ENCODE peak calls at places on chromosome 22, in six cellular contexts. P, J, I, W, O and A are unnamed samples.

GRCh38 chr22:19714320-19715252 is at the start of gene SEPTIN5:
- DNase-seq in P (no peak), J (no peak), I (no peak), W (peak), O (peak), A (no peak)

GRCh38 chr22:39994046-39994565 is 648 bp upstream of the FAM83F start:
- DNase-seq in P (no peak), J (no peak), I (no peak), W (peak), O (no peak), A (no peak)

GRCh38 chr22:28231423-28231822 is 312.4 kb upstream of the PITPNB start:
- DNase-seq in P (peak), J (no peak), I (no peak), W (no peak), O (no peak), A (no peak)

GRCh38 chr22:49291169-49291568 is 536.5 kb downstream of the BRD1 start:
- DNase-seq in P (no peak), J (no peak), I (no peak), W (no peak), O (no peak), A (no peak)

GRCh38 chr22:27876684-27877083 is 42.4 kb downstream of the PITPNB start:
- DNase-seq in P (no peak), J (no peak), I (no peak), W (no peak), O (no peak), A (no peak)

GRCh38 chr22:20567371-20567847 is 60.0 kb downstream of the MED15 start:
- DNase-seq in P (no peak), J (no peak), I (no peak), W (no peak), O (no peak), A (no peak)

GRCh38 chr22:49995413-49996191 is 17.0 kb downstream of the IL17REL start:
- DNase-seq in P (no peak), J (no peak), I (no peak), W (no peak), O (no peak), A (no peak)

GRCh38 chr22:32493551-32493950 is 18.9 kb downstream of the FBXO7 start:
- DNase-seq in P (no peak), J (no peak), I (no peak), W (no peak), O (no peak), A (no peak)

GRCh38 chr22:19842386-19843106 is 12.1 kb downstream of the GNB1L start:
- DNase-seq in P (no peak), J (no peak), I (no peak), W (peak), O (no peak), A (no peak)

GRCh38 chr22:50199836-50200332 is 927 bp upstream of the SELENOO start:
- DNase-seq in P (no peak), J (no peak), I (peak), W (no peak), O (peak), A (no peak)

GRCh38 chr22:28442951-28443876 is 236.4 kb downstream of the TTC28 start:
- DNase-seq in P (peak), J (no peak), I (peak), W (no peak), O (peak), A (no peak)

GRCh38 chr22:17257578-17257977 is 38.3 kb upstream of the ADA2 start:
- DNase-seq in P (no peak), J (no peak), I (peak), W (no peak), O (no peak), A (no peak)

GRCh38 chr22:41256898-41257260 is 16.1 kb upstream of the CHADL start:
- DNase-seq in P (no peak), J (no peak), I (no peak), W (no peak), O (no peak), A (no peak)

GRCh38 chr22:27776410-27776958 is 25.1 kb downstream of the MN1 start:
- DNase-seq in P (no peak), J (no peak), I (no peak), W (no peak), O (no peak), A (no peak)

GRCh38 chr22:32644252-32645100 is 157.0 kb upstream of the TIMP3 start:
- DNase-seq in P (peak), J (no peak), I (no peak), W (no peak), O (no peak), A (no peak)

GRCh38 chr22:24201681-24202590 is 20.6 kb downstream of the SUSD2 start:
- DNase-seq in P (peak), J (no peak), I (no peak), W (no peak), O (no peak), A (peak)

GRCh38 chr22:21816787-21817496 is 50.5 kb downstream of the MAPK1 start:
- DNase-seq in P (no peak), J (peak), I (no peak), W (peak), O (no peak), A (no peak)

GRCh38 chr22:26409705-26410376 is 19.2 kb upstream of the ASPHD2 start:
- DNase-seq in P (no peak), J (no peak), I (no peak), W (no peak), O (no peak), A (no peak)

GRCh38 chr22:20531154-20531403 is 23.7 kb downstream of the MED15 start:
- DNase-seq in P (no peak), J (no peak), I (no peak), W (no peak), O (no peak), A (no peak)

GRCh38 chr22:25030636-25031035 is 78.1 kb downstream of the KIAA1671 start:
- DNase-seq in P (no peak), J (no peak), I (no peak), W (no peak), O (no peak), A (no peak)

GRCh38 chr22:20319041-20319744 is 667 bp downstream of the DGCR6L start:
- DNase-seq in P (no peak), J (no peak), I (peak), W (peak), O (peak), A (no peak)

DNA sequence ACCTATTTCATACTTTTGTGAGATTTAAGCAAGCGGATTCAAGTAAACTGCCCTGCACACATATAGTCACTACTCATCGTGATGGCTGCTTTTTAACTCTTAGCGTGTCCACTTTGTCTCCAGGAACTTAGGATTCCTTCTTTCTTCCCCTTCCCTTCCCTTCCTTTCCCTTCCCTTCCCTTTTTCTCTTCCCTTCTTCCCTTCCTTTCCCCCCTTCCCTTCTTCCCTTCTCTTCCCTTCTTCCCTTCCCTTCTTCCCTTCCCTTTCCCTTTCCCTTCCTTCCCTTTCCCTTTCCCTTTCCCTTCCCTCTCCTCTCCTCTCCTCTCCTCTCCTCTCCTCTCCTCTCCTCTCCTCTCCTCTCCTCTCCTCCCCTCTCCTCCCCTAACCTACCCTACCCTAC is 65.9 kb downstream of the LIF start:
- DNase-seq in P (no peak), J (no peak), I (no peak), W (no peak), O (no peak), A (no peak)
- TF ChIP-seq ATF3 in P (no peak), J (no peak), I (no peak), W (no peak), O (no peak), A (no peak)

GRCh38 chr22:35648066-35649025 is at the start of gene APOL6:
- DNase-seq in P (peak), J (peak), I (no peak), W (peak), O (peak), A (no peak)
- TF ChIP-seq ATF3 in P (no peak), J (no peak), I (no peak), W (no peak), O (no peak), A (no peak)

DNA sequence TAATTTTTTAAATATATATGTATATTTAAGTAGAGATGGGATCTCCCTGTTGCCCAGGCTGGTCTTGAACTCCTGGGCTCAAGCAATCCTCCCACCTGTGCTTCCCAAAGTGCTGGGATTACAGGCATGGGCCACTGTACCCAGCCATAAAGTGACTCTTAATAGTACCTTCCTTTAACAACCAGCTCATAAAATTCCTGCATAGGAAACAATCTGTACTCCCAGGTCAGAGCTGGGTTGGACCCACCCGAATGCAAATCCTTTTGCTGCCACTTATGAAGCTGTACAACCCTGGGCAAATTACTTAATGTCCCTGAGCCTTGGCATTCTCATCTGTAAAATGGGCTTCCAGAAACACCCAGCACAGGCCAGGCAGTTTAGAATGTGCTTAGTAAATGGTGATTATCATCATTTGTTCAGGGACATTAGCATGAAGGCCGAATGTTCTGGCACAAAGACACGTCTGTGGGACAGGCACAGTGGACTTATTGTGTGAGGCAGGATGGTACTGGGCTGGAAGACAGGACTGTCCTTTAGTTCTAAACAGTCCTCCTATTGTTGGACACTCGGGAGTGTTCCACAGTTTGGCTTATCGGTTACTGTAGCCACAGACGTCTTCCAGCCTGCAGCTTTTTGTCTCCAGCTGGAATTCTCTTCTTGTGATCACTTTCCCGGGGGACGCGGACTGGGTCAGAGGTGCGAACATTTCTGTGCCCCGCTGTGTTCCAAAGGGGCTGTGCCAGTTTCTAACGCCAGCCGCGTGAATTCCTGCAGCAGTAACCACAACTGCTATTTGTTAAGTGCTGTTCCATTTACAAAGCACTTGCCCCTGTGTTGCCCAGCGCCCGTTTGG is 6.0 kb downstream of the PDXP start:
- DNase-seq in P (peak), J (no peak), I (no peak), W (no peak), O (no peak), A (no peak)
- TF ChIP-seq ATF3 in P (no peak), J (no peak), I (no peak), W (no peak), O (no peak), A (no peak)

DNA sequence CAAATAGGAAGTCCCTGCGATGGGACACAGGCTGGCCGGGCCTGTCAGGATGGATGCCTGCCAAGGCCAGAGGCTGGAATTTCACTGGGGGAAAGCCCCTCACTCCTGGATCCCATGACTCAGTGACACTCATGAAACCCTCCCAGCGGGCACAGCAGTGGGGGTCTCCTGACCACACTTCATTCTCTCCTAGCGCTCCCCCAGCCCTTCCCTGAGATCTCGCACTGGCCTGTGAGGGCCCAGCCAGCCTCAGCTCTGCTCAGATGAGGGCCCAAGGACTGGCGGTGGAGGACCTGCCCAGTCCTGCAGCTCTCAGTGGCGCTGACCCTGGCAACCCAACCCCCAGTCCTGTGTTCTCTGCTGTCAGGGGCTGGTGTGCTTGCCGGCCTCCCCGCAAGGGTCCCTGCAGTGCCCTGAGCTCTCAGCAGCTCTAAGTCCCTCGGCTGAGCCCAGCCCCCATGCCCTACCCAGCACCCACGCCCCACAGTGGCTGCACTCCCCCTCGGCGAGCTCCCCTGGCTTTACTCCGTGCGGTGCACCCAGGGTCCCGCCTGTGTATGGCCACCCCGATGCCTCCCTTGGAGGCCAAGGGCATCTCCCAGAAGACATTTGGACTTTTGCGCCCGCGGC is 72.3 kb upstream of the SHISAL1 start:
- DNase-seq in P (no peak), J (no peak), I (no peak), W (no peak), O (no peak), A (no peak)
- TF ChIP-seq ATF3 in P (no peak), J (no peak), I (no peak), W (no peak), O (no peak), A (no peak)

DNA sequence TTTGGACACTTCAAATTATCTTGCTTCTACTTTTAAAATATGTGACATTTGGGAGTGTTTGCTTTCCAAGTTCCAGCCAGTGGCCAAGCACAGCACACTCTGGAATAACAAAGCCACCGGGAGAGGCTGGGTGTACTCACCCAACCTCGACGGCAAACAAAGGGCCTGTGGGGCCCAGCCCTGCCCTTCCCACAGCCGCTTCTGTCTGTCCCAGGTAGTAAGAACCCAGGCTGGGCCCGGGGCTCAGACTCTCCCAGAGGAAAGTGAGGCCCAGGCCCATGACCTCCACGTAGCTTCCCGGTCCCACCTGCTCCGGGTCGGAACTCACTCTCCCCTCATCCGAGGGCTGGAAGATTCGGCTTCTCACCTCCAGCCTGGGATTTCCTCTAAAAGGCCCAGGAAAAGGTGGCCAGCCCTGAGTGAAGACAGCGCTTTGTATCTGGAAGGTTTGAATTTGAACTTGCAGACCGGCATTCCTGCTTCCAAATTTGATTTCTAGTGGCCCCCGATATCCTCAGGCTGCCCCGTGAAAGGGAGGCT is 93.5 kb downstream of the CELSR1 start:
- DNase-seq in P (peak), J (no peak), I (no peak), W (no peak), O (no peak), A (no peak)
- TF ChIP-seq ATF3 in P (no peak), J (no peak), I (no peak), W (no peak), O (no peak), A (no peak)

DNA sequence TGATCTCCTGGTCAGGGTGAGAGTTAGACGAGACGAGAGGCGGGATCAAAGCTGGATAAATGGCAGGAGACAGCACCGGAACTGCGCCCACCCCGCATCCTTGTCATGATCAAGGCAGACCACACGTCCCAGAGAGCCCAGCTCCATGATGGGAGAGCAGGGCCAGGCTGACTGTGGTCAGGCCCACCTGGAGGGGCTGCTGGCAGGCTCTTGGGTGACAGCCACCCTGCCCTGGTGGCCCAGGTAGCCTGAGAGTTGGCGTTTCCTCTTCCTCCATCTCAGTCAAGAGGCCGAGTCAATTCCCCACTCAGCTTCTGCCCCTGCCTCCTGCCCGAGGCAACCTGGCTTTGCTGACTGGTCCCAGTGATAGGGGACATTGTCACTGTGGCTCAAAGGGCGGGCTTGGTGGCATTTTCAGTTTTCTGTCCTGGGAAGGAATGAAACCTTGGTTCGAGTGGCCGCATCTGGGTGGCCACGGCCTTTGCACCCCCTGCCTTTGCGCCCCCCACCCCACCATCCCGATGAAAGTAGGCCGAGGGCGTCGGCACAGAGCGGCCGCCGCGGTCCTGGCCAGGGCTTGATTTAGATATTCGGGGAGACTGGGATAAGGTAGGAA is 60.8 kb upstream of the PPARA start:
- DNase-seq in P (no peak), J (no peak), I (no peak), W (no peak), O (no peak), A (no peak)
- TF ChIP-seq ATF3 in P (no peak), J (no peak), I (no peak), W (no peak), O (no peak), A (no peak)

DNA sequence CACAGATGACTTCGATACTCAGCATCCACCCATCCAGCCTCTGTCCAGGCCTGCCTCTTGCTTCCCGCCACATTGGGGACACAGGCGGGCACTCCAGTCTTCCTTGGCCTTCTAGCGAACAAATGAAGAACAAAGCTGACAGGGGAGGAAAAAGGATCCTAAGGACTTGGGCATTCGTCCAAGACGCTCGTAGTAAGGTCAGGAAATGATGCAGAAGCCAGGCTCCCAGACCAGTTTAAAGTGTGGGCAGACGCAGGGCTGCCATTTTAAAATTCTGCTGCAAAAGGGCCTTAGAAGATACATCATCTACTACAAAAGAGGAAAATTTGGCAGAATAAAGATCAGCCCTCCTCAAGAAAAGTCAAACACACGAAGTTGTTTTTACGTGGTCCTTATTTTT is 5.9 kb downstream of the DNAL4 start:
- DNase-seq in P (no peak), J (no peak), I (no peak), W (no peak), O (no peak), A (no peak)
- TF ChIP-seq ATF3 in P (no peak), J (no peak), I (no peak), W (no peak), O (no peak), A (no peak)